ENCODE peak calls at places on chromosomes 13 and 19, in seven cellular contexts. R is NCI-H2081 treated with DMSO at 0.1 percent for 48 hours, S is NT2/D1, Y is cardiac fibroblast, B is mesendoderm, U is EL, D is SJSA1. M is an unnamed sample.

GRCh38 chr13:32216281-32216680 is 98.9 kb downstream of the ZAR1L start:
- DNase-seq in R (no peak), S (no peak), Y (no peak), B (no peak), U (no peak), D (no peak), M (no peak)

GRCh38 chr13:43388282-43389034 is 365.1 kb downstream of the DNAJC15 start:
- DNase-seq in R (no peak), S (no peak), Y (no peak), B (no peak), U (no peak), D (no peak), M (peak; percentile 31)

GRCh38 chr19:19145281-19145999 is 7.2 kb upstream of the TMEM161A start:
- DNase-seq in R (no peak), S (no peak), Y (no peak), B (no peak), U (no peak), D (no peak), M (no peak)

GRCh38 chr13:87669379-87669978 is 1.7 kb upstream of the SLITRK5 start:
- DNase-seq in R (peak; percentile 63), S (no peak), Y (peak; percentile 20), B (peak; percentile 51), U (no peak), D (no peak), M (peak; percentile 16)

GRCh38 chr19:58067240-58067912 is 8.3 kb downstream of the ZNF135 start:
- DNase-seq in R (no peak), S (no peak), Y (no peak), B (peak; percentile 49), U (no peak), D (no peak), M (no peak)

GRCh38 chr13:109857325-109857724 is 70.9 kb upstream of the IRS2 start:
- DNase-seq in R (no peak), S (no peak), Y (no peak), B (no peak), U (no peak), D (peak; percentile 64), M (no peak)

GRCh38 chr19:31383553-31383952 is 34.3 kb upstream of the TSHZ3 start:
- DNase-seq in R (no peak), S (no peak), Y (no peak), B (no peak), U (no peak), D (no peak), M (no peak)

GRCh38 chr19:5479958-5480357 is 24.7 kb downstream of the ZNRF4 start:
- DNase-seq in R (no peak), S (no peak), Y (no peak), B (no peak), U (no peak), D (no peak), M (no peak)

GRCh38 chr19:50568321-50569022 is at the start of gene LRRC4B:
- DNase-seq in R (no peak), S (no peak), Y (peak; percentile 7), B (peak; percentile 78), U (no peak), D (no peak), M (no peak)

GRCh38 chr13:23547000-23547590 is 23.1 kb upstream of the TNFRSF19 start:
- DNase-seq in R (no peak), S (no peak), Y (peak; percentile 56), B (peak; percentile 31), U (peak; percentile 32), D (no peak), M (no peak)